ENCODE peak calls at places on chromosome 19, in nine cellular contexts. One of them, this sample, is unnamed.

GRCh38 chr19:30870861-30871260 is 478.4 kb downstream of the TSHZ3 start:
- DNase-seq in activated T-cell treated with anti-CD3 and anti-CD28 coated beads for 1 hour: no peak
- DNase-seq in amygdala: peak
- DNase-seq in uterus: no peak
- DNase-seq in neural progenitor cell: no peak
- DNase-seq in mucosa of descending colon: no peak
- DNase-seq in ovary: peak
- DNase-seq in HT1080: no peak
- DNase-seq in glutamatergic neuron: peak
- DNase-seq in this sample: no peak

GRCh38 chr19:45444318-45445041 is 20.8 kb upstream of the ERCC1 start:
- DNase-seq in ovary: peak
- DNase-seq in mucosa of descending colon: peak
- DNase-seq in uterus: peak
- DNase-seq in neural progenitor cell: peak
- DNase-seq in HT1080: no peak
- DNase-seq in activated T-cell treated with anti-CD3 and anti-CD28 coated beads for 1 hour: peak
- DNase-seq in amygdala: peak
- DNase-seq in glutamatergic neuron: peak
- DNase-seq in this sample: peak

GRCh38 chr19:35790981-35791813 is 15.8 kb downstream of the ARHGAP33 start:
- DNase-seq in neural progenitor cell: no peak
- DNase-seq in uterus: no peak
- DNase-seq in HT1080: no peak
- DNase-seq in ovary: no peak
- DNase-seq in activated T-cell treated with anti-CD3 and anti-CD28 coated beads for 1 hour: no peak
- DNase-seq in mucosa of descending colon: no peak
- DNase-seq in amygdala: no peak
- DNase-seq in glutamatergic neuron: no peak
- DNase-seq in this sample: peak

GRCh38 chr19:17656970-17657369 is 31.2 kb downstream of the UNC13A start:
- DNase-seq in uterus: no peak
- DNase-seq in glutamatergic neuron: no peak
- DNase-seq in HT1080: no peak
- DNase-seq in mucosa of descending colon: peak
- DNase-seq in amygdala: no peak
- DNase-seq in neural progenitor cell: no peak
- DNase-seq in ovary: no peak
- DNase-seq in activated T-cell treated with anti-CD3 and anti-CD28 coated beads for 1 hour: no peak
- DNase-seq in this sample: no peak

GRCh38 chr19:16295071-16295470 is 29.6 kb upstream of the KLF2 start:
- DNase-seq in ovary: peak
- DNase-seq in glutamatergic neuron: no peak
- DNase-seq in amygdala: no peak
- DNase-seq in activated T-cell treated with anti-CD3 and anti-CD28 coated beads for 1 hour: no peak
- DNase-seq in HT1080: no peak
- DNase-seq in neural progenitor cell: no peak
- DNase-seq in mucosa of descending colon: no peak
- DNase-seq in uterus: peak
- DNase-seq in this sample: no peak

GRCh38 chr19:38148337-38148736 is 75.7 kb downstream of the DPF1 start:
- DNase-seq in mucosa of descending colon: no peak
- DNase-seq in uterus: no peak
- DNase-seq in neural progenitor cell: no peak
- DNase-seq in activated T-cell treated with anti-CD3 and anti-CD28 coated beads for 1 hour: no peak
- DNase-seq in ovary: no peak
- DNase-seq in amygdala: no peak
- DNase-seq in HT1080: no peak
- DNase-seq in glutamatergic neuron: no peak
- DNase-seq in this sample: no peak

GRCh38 chr19:7903244-7904073 is at the start of gene MAP2K7:
- DNase-seq in neural progenitor cell: peak
- DNase-seq in activated T-cell treated with anti-CD3 and anti-CD28 coated beads for 1 hour: peak
- DNase-seq in ovary: peak
- DNase-seq in glutamatergic neuron: peak
- DNase-seq in amygdala: peak
- DNase-seq in mucosa of descending colon: peak
- DNase-seq in uterus: peak
- DNase-seq in HT1080: peak
- DNase-seq in this sample: peak

GRCh38 chr19:17777840-17778620 is 16.9 kb upstream of the B3GNT3 start:
- DNase-seq in glutamatergic neuron: peak
- DNase-seq in amygdala: peak
- DNase-seq in uterus: no peak
- DNase-seq in mucosa of descending colon: peak
- DNase-seq in neural progenitor cell: peak
- DNase-seq in HT1080: no peak
- DNase-seq in activated T-cell treated with anti-CD3 and anti-CD28 coated beads for 1 hour: no peak
- DNase-seq in ovary: peak
- DNase-seq in this sample: no peak

GRCh38 chr19:19955208-19955607 is 54.5 kb downstream of the ZNF93 start:
- DNase-seq in activated T-cell treated with anti-CD3 and anti-CD28 coated beads for 1 hour: no peak
- DNase-seq in amygdala: no peak
- DNase-seq in glutamatergic neuron: no peak
- DNase-seq in HT1080: no peak
- DNase-seq in uterus: no peak
- DNase-seq in ovary: no peak
- DNase-seq in mucosa of descending colon: no peak
- DNase-seq in neural progenitor cell: no peak
- DNase-seq in this sample: no peak

GRCh38 chr19:4097501-4097900 is 26.4 kb downstream of the MAP2K2 start:
- DNase-seq in neural progenitor cell: no peak
- DNase-seq in uterus: no peak
- DNase-seq in mucosa of descending colon: no peak
- DNase-seq in HT1080: no peak
- DNase-seq in ovary: no peak
- DNase-seq in glutamatergic neuron: no peak
- DNase-seq in amygdala: no peak
- DNase-seq in activated T-cell treated with anti-CD3 and anti-CD28 coated beads for 1 hour: no peak
- DNase-seq in this sample: no peak

GRCh38 chr19:54172413-54172763 is 572 bp downstream of the TMC4 start:
- DNase-seq in amygdala: no peak
- DNase-seq in mucosa of descending colon: peak
- DNase-seq in activated T-cell treated with anti-CD3 and anti-CD28 coated beads for 1 hour: no peak
- DNase-seq in ovary: no peak
- DNase-seq in glutamatergic neuron: no peak
- DNase-seq in neural progenitor cell: no peak
- DNase-seq in HT1080: no peak
- DNase-seq in uterus: no peak
- DNase-seq in this sample: no peak

GRCh38 chr19:1279782-1280341 is 4.5 kb downstream of the FAM174C start:
- DNase-seq in ovary: peak
- DNase-seq in activated T-cell treated with anti-CD3 and anti-CD28 coated beads for 1 hour: peak
- DNase-seq in HT1080: peak
- DNase-seq in neural progenitor cell: peak
- DNase-seq in mucosa of descending colon: peak
- DNase-seq in uterus: peak
- DNase-seq in amygdala: peak
- DNase-seq in glutamatergic neuron: peak
- DNase-seq in this sample: peak

GRCh38 chr19:43956827-43957226 is 5.8 kb downstream of the ZNF221 start:
- DNase-seq in ovary: no peak
- DNase-seq in uterus: no peak
- DNase-seq in mucosa of descending colon: no peak
- DNase-seq in glutamatergic neuron: no peak
- DNase-seq in neural progenitor cell: no peak
- DNase-seq in activated T-cell treated with anti-CD3 and anti-CD28 coated beads for 1 hour: no peak
- DNase-seq in HT1080: no peak
- DNase-seq in amygdala: no peak
- DNase-seq in this sample: no peak

GRCh38 chr19:5463959-5464358 is 8.7 kb downstream of the ZNRF4 start:
- DNase-seq in neural progenitor cell: no peak
- DNase-seq in ovary: no peak
- DNase-seq in activated T-cell treated with anti-CD3 and anti-CD28 coated beads for 1 hour: no peak
- DNase-seq in HT1080: no peak
- DNase-seq in amygdala: no peak
- DNase-seq in mucosa of descending colon: no peak
- DNase-seq in uterus: no peak
- DNase-seq in glutamatergic neuron: no peak
- DNase-seq in this sample: no peak

GRCh38 chr19:49692102-49692599 is 1.2 kb downstream of the CPT1C start:
- DNase-seq in activated T-cell treated with anti-CD3 and anti-CD28 coated beads for 1 hour: no peak
- DNase-seq in mucosa of descending colon: no peak
- DNase-seq in HT1080: no peak
- DNase-seq in glutamatergic neuron: no peak
- DNase-seq in uterus: no peak
- DNase-seq in ovary: no peak
- DNase-seq in neural progenitor cell: no peak
- DNase-seq in amygdala: peak
- DNase-seq in this sample: peak

GRCh38 chr19:18785179-18786124 is 5.7 kb downstream of the COMP start:
- DNase-seq in mucosa of descending colon: peak
- DNase-seq in uterus: peak
- DNase-seq in neural progenitor cell: peak
- DNase-seq in HT1080: no peak
- DNase-seq in amygdala: no peak
- DNase-seq in ovary: peak
- DNase-seq in activated T-cell treated with anti-CD3 and anti-CD28 coated beads for 1 hour: peak
- DNase-seq in glutamatergic neuron: peak
- DNase-seq in this sample: peak

GRCh38 chr19:37905936-37906867 is at the start of gene WDR87:
- DNase-seq in HT1080: no peak
- DNase-seq in glutamatergic neuron: peak
- DNase-seq in uterus: peak
- DNase-seq in activated T-cell treated with anti-CD3 and anti-CD28 coated beads for 1 hour: peak
- DNase-seq in amygdala: no peak
- DNase-seq in mucosa of descending colon: peak
- DNase-seq in neural progenitor cell: peak
- DNase-seq in ovary: peak
- DNase-seq in this sample: peak

GRCh38 chr19:51799998-51800848 is 5.3 kb downstream of the FPR3 start:
- DNase-seq in activated T-cell treated with anti-CD3 and anti-CD28 coated beads for 1 hour: no peak
- DNase-seq in neural progenitor cell: no peak
- DNase-seq in mucosa of descending colon: no peak
- DNase-seq in amygdala: no peak
- DNase-seq in glutamatergic neuron: no peak
- DNase-seq in HT1080: no peak
- DNase-seq in uterus: peak
- DNase-seq in ovary: peak
- DNase-seq in this sample: no peak

GRCh38 chr19:15154002-15154612 is 46.7 kb downstream of the NOTCH3 start:
- DNase-seq in activated T-cell treated with anti-CD3 and anti-CD28 coated beads for 1 hour: peak
- DNase-seq in glutamatergic neuron: peak
- DNase-seq in neural progenitor cell: peak
- DNase-seq in ovary: no peak
- DNase-seq in uterus: no peak
- DNase-seq in amygdala: no peak
- DNase-seq in HT1080: peak
- DNase-seq in mucosa of descending colon: no peak
- DNase-seq in this sample: no peak

GRCh38 chr19:4343845-4344713 is 717 bp downstream of the MPND start:
- DNase-seq in ovary: peak
- DNase-seq in glutamatergic neuron: no peak
- DNase-seq in uterus: peak
- DNase-seq in HT1080: no peak
- DNase-seq in neural progenitor cell: no peak
- DNase-seq in amygdala: no peak
- DNase-seq in activated T-cell treated with anti-CD3 and anti-CD28 coated beads for 1 hour: no peak
- DNase-seq in mucosa of descending colon: peak
- DNase-seq in this sample: no peak

GRCh38 chr19:42129399-42130253 is 2.6 kb downstream of the POU2F2 start:
- DNase-seq in uterus: no peak
- DNase-seq in glutamatergic neuron: peak
- DNase-seq in mucosa of descending colon: peak
- DNase-seq in amygdala: peak
- DNase-seq in neural progenitor cell: no peak
- DNase-seq in ovary: no peak
- DNase-seq in HT1080: no peak
- DNase-seq in activated T-cell treated with anti-CD3 and anti-CD28 coated beads for 1 hour: no peak
- DNase-seq in this sample: no peak

GRCh38 chr19:39937094-39937493 is 2.7 kb upstream of the FCGBP start:
- DNase-seq in activated T-cell treated with anti-CD3 and anti-CD28 coated beads for 1 hour: no peak
- DNase-seq in mucosa of descending colon: no peak
- DNase-seq in amygdala: no peak
- DNase-seq in glutamatergic neuron: no peak
- DNase-seq in ovary: no peak
- DNase-seq in uterus: no peak
- DNase-seq in HT1080: no peak
- DNase-seq in neural progenitor cell: no peak
- DNase-seq in this sample: no peak

GRCh38 chr19:49148784-49149651 is 6.2 kb downstream of the HRC start:
- DNase-seq in glutamatergic neuron: peak
- DNase-seq in mucosa of descending colon: peak
- DNase-seq in neural progenitor cell: peak
- DNase-seq in uterus: peak
- DNase-seq in activated T-cell treated with anti-CD3 and anti-CD28 coated beads for 1 hour: peak
- DNase-seq in ovary: peak
- DNase-seq in HT1080: peak
- DNase-seq in amygdala: peak
- DNase-seq in this sample: peak

This sample was measured in retina.